ENCODE peak calls at places on chromosomes 1 and 21, in seven cellular contexts. N, V, C, L, F, O and I are unnamed samples.

GRCh38 chr1:21669287-21670058 is at the start of gene RAP1GAP:
- DNase-seq in N (peak; percentile 78), V (no peak), C (peak; percentile 79), L (no peak), F (no peak), O (peak; percentile 86), I (peak; percentile 83)

GRCh38 chr1:207362962-207363858 is 41.7 kb downstream of the CD55 start:
- DNase-seq in N (no peak), V (no peak), C (no peak), L (no peak), F (no peak), O (no peak), I (no peak)

GRCh38 chr1:29279896-29280779 is 43.8 kb downstream of the PTPRU start:
- DNase-seq in N (no peak), V (no peak), C (no peak), L (peak; percentile 11), F (no peak), O (no peak), I (no peak)

GRCh38 chr1:7470904-7471638 is 300.0 kb upstream of the VAMP3 start:
- DNase-seq in N (no peak), V (no peak), C (no peak), L (peak; percentile 95), F (peak; percentile 90), O (peak; percentile 68), I (peak; percentile 85)

GRCh38 chr1:197399691-197400521 is 131.9 kb downstream of the CRB1 start:
- DNase-seq in N (peak; percentile 79), V (peak; percentile 56), C (peak; percentile 52), L (peak; percentile 71), F (peak; percentile 74), O (peak; percentile 46), I (peak; percentile 54)

GRCh38 chr1:156926175-156926574 is 5.7 kb downstream of the LRRC71 start:
- DNase-seq in N (no peak), V (no peak), C (no peak), L (peak; percentile 98), F (peak; percentile 86), O (peak; percentile 78), I (peak; percentile 40)

GRCh38 chr21:38753114-38754100 is 52.3 kb upstream of the ETS2 start:
- DNase-seq in N (no peak), V (no peak), C (no peak), L (no peak), F (no peak), O (no peak), I (no peak)

GRCh38 chr21:21122680-21123079 is 124.5 kb downstream of the NCAM2 start:
- DNase-seq in N (no peak), V (no peak), C (no peak), L (no peak), F (no peak), O (no peak), I (no peak)

GRCh38 chr1:212215910-212216309 is 69.3 kb upstream of the PPP2R5A start:
- DNase-seq in N (no peak), V (no peak), C (no peak), L (no peak), F (no peak), O (peak; percentile 19), I (no peak)

GRCh38 chr1:201288765-201289164 is 5.5 kb downstream of the PKP1 start:
- DNase-seq in N (no peak), V (no peak), C (no peak), L (no peak), F (no peak), O (no peak), I (no peak)

GRCh38 chr1:212902054-212902453 is 44.0 kb downstream of the FLVCR1 start:
- DNase-seq in N (no peak), V (no peak), C (no peak), L (no peak), F (no peak), O (no peak), I (no peak)

GRCh38 chr21:43667191-43667904 is 8.0 kb downstream of the RRP1B start:
- DNase-seq in N (no peak), V (no peak), C (no peak), L (peak; percentile 45), F (no peak), O (no peak), I (no peak)

GRCh38 chr1:241553886-241554592 is 21.9 kb downstream of the KMO start:
- DNase-seq in N (no peak), V (no peak), C (no peak), L (no peak), F (no peak), O (no peak), I (no peak)

GRCh38 chr1:244063498-244063897 is 12.4 kb downstream of the ZBTB18 start:
- DNase-seq in N (no peak), V (no peak), C (no peak), L (no peak), F (no peak), O (no peak), I (no peak)

GRCh38 chr1:203202431-203203245 is 16.1 kb upstream of the CHI3L1 start:
- DNase-seq in N (no peak), V (no peak), C (no peak), L (no peak), F (no peak), O (no peak), I (peak; percentile 77)

GRCh38 chr21:14235101-14235500 is 19.1 kb downstream of the RBM11 start:
- DNase-seq in N (no peak), V (no peak), C (no peak), L (no peak), F (no peak), O (no peak), I (no peak)

GRCh38 chr21:32705139-32705538 is 22.7 kb downstream of the SYNJ1 start:
- DNase-seq in N (peak; percentile 56), V (no peak), C (no peak), L (no peak), F (no peak), O (no peak), I (no peak)

GRCh38 chr1:75245239-75245638 is 111.1 kb downstream of the LHX8 start:
- DNase-seq in N (no peak), V (no peak), C (no peak), L (no peak), F (no peak), O (no peak), I (no peak)

GRCh38 chr1:244712669-244713068 is 59.7 kb downstream of the DESI2 start:
- DNase-seq in N (no peak), V (no peak), C (no peak), L (no peak), F (no peak), O (no peak), I (no peak)

GRCh38 chr1:205141236-205142104 is 19.7 kb upstream of the RBBP5 start:
- DNase-seq in N (peak; percentile 93), V (peak; percentile 85), C (peak; percentile 87), L (peak; percentile 90), F (peak; percentile 71), O (peak; percentile 67), I (peak; percentile 89)

GRCh38 chr1:110070968-110071307 is 466 bp upstream of the ALX3 start:
- DNase-seq in N (no peak), V (no peak), C (no peak), L (no peak), F (no peak), O (no peak), I (no peak)

GRCh38 chr1:43797926-43798325 is 90.6 kb downstream of the ST3GAL3 start:
- DNase-seq in N (no peak), V (no peak), C (no peak), L (no peak), F (no peak), O (no peak), I (no peak)
- TF ChIP-seq EZH2phosphoT487 in N (no peak), V (no peak), C (no peak), L (no peak), F (no peak), O (no peak), I (no peak)

GRCh38 chr1:237913345-237913744 is 22.6 kb upstream of the ZP4 start:
- DNase-seq in N (no peak), V (no peak), C (no peak), L (peak; percentile 10), F (no peak), O (no peak), I (no peak)
- TF ChIP-seq CTCF in N (no peak), V (no peak), C (no peak), L (peak; percentile 39), F (no peak), O (peak; percentile 13), I (no peak)

GRCh38 chr1:93592636-93592949 is 89.0 kb downstream of the BCAR3 start:
- DNase-seq in N (no peak), V (no peak), C (no peak), L (no peak), F (no peak), O (no peak), I (no peak)

GRCh38 chr1:93595749-93596148 is 85.9 kb downstream of the BCAR3 start:
- DNase-seq in N (no peak), V (no peak), C (no peak), L (no peak), F (no peak), O (no peak), I (no peak)

GRCh38 chr1:93595266-93595665 is 86.4 kb downstream of the BCAR3 start:
- DNase-seq in N (no peak), V (no peak), C (no peak), L (no peak), F (no peak), O (no peak), I (no peak)

GRCh38 chr1:93593868-93594602 is 87.6 kb downstream of the BCAR3 start:
- DNase-seq in N (no peak), V (no peak), C (no peak), L (no peak), F (no peak), O (no peak), I (peak; percentile 43)

DNA sequence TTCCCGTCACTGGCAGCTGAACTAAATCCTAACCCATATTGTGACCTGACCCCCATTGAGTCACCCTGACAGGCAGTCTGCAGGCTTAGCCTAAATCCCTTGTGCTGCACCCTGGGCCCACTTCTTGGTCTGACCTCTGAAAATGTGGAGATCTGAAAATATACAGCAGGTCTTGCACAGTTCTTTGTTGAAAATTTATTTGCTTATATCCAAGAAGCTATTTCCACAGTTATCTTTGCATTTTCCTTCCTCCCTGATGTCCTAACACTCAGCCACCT is 87.1 kb downstream of the BCAR3 start:
- DNase-seq in N (no peak), V (no peak), C (no peak), L (no peak), F (no peak), O (no peak), I (no peak)
- TF ChIP-seq EZH2phosphoT487 in N (no peak), V (no peak), C (no peak), L (no peak), F (no peak), O (no peak), I (no peak)

GRCh38 chr1:199956005-199956404 is 71.5 kb upstream of the NR5A2 start:
- DNase-seq in N (no peak), V (no peak), C (peak; percentile 16), L (no peak), F (no peak), O (no peak), I (peak; percentile 37)

GRCh38 chr1:199959775-199960110 is 67.8 kb upstream of the NR5A2 start:
- DNase-seq in N (no peak), V (no peak), C (no peak), L (no peak), F (no peak), O (no peak), I (no peak)

GRCh38 chr1:199959033-199959774 is 68.3 kb upstream of the NR5A2 start:
- DNase-seq in N (no peak), V (no peak), C (no peak), L (no peak), F (no peak), O (no peak), I (no peak)

GRCh38 chr1:199955235-199955634 is 72.3 kb upstream of the NR5A2 start:
- DNase-seq in N (no peak), V (no peak), C (no peak), L (no peak), F (no peak), O (no peak), I (no peak)

GRCh38 chr1:199954701-199955100 is 72.8 kb upstream of the NR5A2 start:
- DNase-seq in N (peak; percentile 85), V (peak; percentile 74), C (peak; percentile 70), L (peak; percentile 67), F (no peak), O (peak; percentile 44), I (peak; percentile 41)
- TF ChIP-seq CTCF in N (peak; percentile 84), V (peak; percentile 95), C (peak; percentile 72), L (peak; percentile 97), F (peak; percentile 55), O (peak; percentile 28), I (peak; percentile 34)